ENCODE peak calls at places on chromosomes 13 and 19, in six cellular contexts. One of them, this sample, is unnamed.

GRCh38 chr19:50209131-50209530 is 5.7 kb downstream of the MYH14 start:
- DNase-seq in activated naive CD8-positive, alpha-beta T cell treated with anti-CD3 and anti-CD28 coated beads, Interleukin-2, amount 50 U/mL, for 24 hours: no peak
- DNase-seq in NCI-H345: no peak
- DNase-seq in astrocyte of the spinal cord: no peak
- DNase-seq in BE2C: no peak
- DNase-seq in fibroblast of gingiva: no peak
- DNase-seq in this sample: no peak

GRCh38 chr13:94351292-94352000 is 128.0 kb downstream of the DCT start:
- DNase-seq in activated naive CD8-positive, alpha-beta T cell treated with anti-CD3 and anti-CD28 coated beads, Interleukin-2, amount 50 U/mL, for 24 hours: no peak
- DNase-seq in NCI-H345: no peak
- DNase-seq in astrocyte of the spinal cord: peak; percentile 81
- DNase-seq in BE2C: no peak
- DNase-seq in fibroblast of gingiva: peak; percentile 52
- DNase-seq in this sample: peak; percentile 69

GRCh38 chr19:53131732-53132131 is 978 bp downstream of the ZNF415 start:
- DNase-seq in activated naive CD8-positive, alpha-beta T cell treated with anti-CD3 and anti-CD28 coated beads, Interleukin-2, amount 50 U/mL, for 24 hours: no peak
- DNase-seq in NCI-H345: no peak
- DNase-seq in astrocyte of the spinal cord: no peak
- DNase-seq in BE2C: no peak
- DNase-seq in fibroblast of gingiva: no peak
- DNase-seq in this sample: no peak

GRCh38 chr19:44608391-44608821 is 5.0 kb upstream of the IGSF23 start:
- DNase-seq in activated naive CD8-positive, alpha-beta T cell treated with anti-CD3 and anti-CD28 coated beads, Interleukin-2, amount 50 U/mL, for 24 hours: no peak
- DNase-seq in NCI-H345: peak; percentile 1
- DNase-seq in astrocyte of the spinal cord: peak; percentile 23
- DNase-seq in BE2C: no peak
- DNase-seq in fibroblast of gingiva: no peak
- DNase-seq in this sample: no peak

GRCh38 chr13:114111577-114111976 is 20.8 kb downstream of the RASA3 start:
- DNase-seq in activated naive CD8-positive, alpha-beta T cell treated with anti-CD3 and anti-CD28 coated beads, Interleukin-2, amount 50 U/mL, for 24 hours: no peak
- DNase-seq in NCI-H345: no peak
- DNase-seq in astrocyte of the spinal cord: peak; percentile 42
- DNase-seq in BE2C: no peak
- DNase-seq in fibroblast of gingiva: peak; percentile 98
- DNase-seq in this sample: peak; percentile 17

GRCh38 chr19:17735410-17735809 is 15.9 kb upstream of the FCHO1 start:
- DNase-seq in activated naive CD8-positive, alpha-beta T cell treated with anti-CD3 and anti-CD28 coated beads, Interleukin-2, amount 50 U/mL, for 24 hours: no peak
- DNase-seq in NCI-H345: no peak
- DNase-seq in astrocyte of the spinal cord: no peak
- DNase-seq in BE2C: no peak
- DNase-seq in fibroblast of gingiva: no peak
- DNase-seq in this sample: no peak

GRCh38 chr19:42079276-42079669 is 3.3 kb downstream of the ZNF574 start:
- DNase-seq in activated naive CD8-positive, alpha-beta T cell treated with anti-CD3 and anti-CD28 coated beads, Interleukin-2, amount 50 U/mL, for 24 hours: no peak
- DNase-seq in NCI-H345: no peak
- DNase-seq in astrocyte of the spinal cord: no peak
- DNase-seq in BE2C: no peak
- DNase-seq in fibroblast of gingiva: no peak
- DNase-seq in this sample: no peak

GRCh38 chr19:19599190-19599535 is 19.3 kb downstream of the PBX4 start:
- DNase-seq in activated naive CD8-positive, alpha-beta T cell treated with anti-CD3 and anti-CD28 coated beads, Interleukin-2, amount 50 U/mL, for 24 hours: peak; percentile 34
- DNase-seq in NCI-H345: no peak
- DNase-seq in astrocyte of the spinal cord: no peak
- DNase-seq in BE2C: no peak
- DNase-seq in fibroblast of gingiva: no peak
- DNase-seq in this sample: no peak

GRCh38 chr19:31586282-31586681 is 237.0 kb upstream of the TSHZ3 start:
- DNase-seq in activated naive CD8-positive, alpha-beta T cell treated with anti-CD3 and anti-CD28 coated beads, Interleukin-2, amount 50 U/mL, for 24 hours: no peak
- DNase-seq in NCI-H345: no peak
- DNase-seq in astrocyte of the spinal cord: peak; percentile 2
- DNase-seq in BE2C: no peak
- DNase-seq in fibroblast of gingiva: no peak
- DNase-seq in this sample: no peak

GRCh38 chr19:38229585-38230073 is 5.6 kb upstream of the DPF1 start:
- DNase-seq in activated naive CD8-positive, alpha-beta T cell treated with anti-CD3 and anti-CD28 coated beads, Interleukin-2, amount 50 U/mL, for 24 hours: peak; percentile 69
- DNase-seq in NCI-H345: peak; percentile 97
- DNase-seq in astrocyte of the spinal cord: peak; percentile 86
- DNase-seq in BE2C: peak; percentile 94
- DNase-seq in fibroblast of gingiva: peak; percentile 83
- DNase-seq in this sample: peak; percentile 94

GRCh38 chr19:2623743-2624142 is 78.8 kb downstream of the GNG7 start:
- DNase-seq in activated naive CD8-positive, alpha-beta T cell treated with anti-CD3 and anti-CD28 coated beads, Interleukin-2, amount 50 U/mL, for 24 hours: no peak
- DNase-seq in NCI-H345: no peak
- DNase-seq in astrocyte of the spinal cord: no peak
- DNase-seq in BE2C: no peak
- DNase-seq in fibroblast of gingiva: no peak
- DNase-seq in this sample: no peak

GRCh38 chr13:23674795-23675640 is 104.8 kb downstream of the TNFRSF19 start:
- DNase-seq in activated naive CD8-positive, alpha-beta T cell treated with anti-CD3 and anti-CD28 coated beads, Interleukin-2, amount 50 U/mL, for 24 hours: no peak
- DNase-seq in NCI-H345: no peak
- DNase-seq in astrocyte of the spinal cord: peak; percentile 89
- DNase-seq in BE2C: no peak
- DNase-seq in fibroblast of gingiva: peak; percentile 88
- DNase-seq in this sample: no peak

GRCh38 chr19:50425581-50425980 is 6.8 kb downstream of the SPIB start:
- DNase-seq in activated naive CD8-positive, alpha-beta T cell treated with anti-CD3 and anti-CD28 coated beads, Interleukin-2, amount 50 U/mL, for 24 hours: no peak
- DNase-seq in NCI-H345: no peak
- DNase-seq in astrocyte of the spinal cord: no peak
- DNase-seq in BE2C: no peak
- DNase-seq in fibroblast of gingiva: no peak
- DNase-seq in this sample: no peak

GRCh38 chr13:97502691-97503090 is 68.7 kb downstream of the RAP2A start:
- DNase-seq in activated naive CD8-positive, alpha-beta T cell treated with anti-CD3 and anti-CD28 coated beads, Interleukin-2, amount 50 U/mL, for 24 hours: no peak
- DNase-seq in NCI-H345: no peak
- DNase-seq in astrocyte of the spinal cord: no peak
- DNase-seq in BE2C: no peak
- DNase-seq in fibroblast of gingiva: no peak
- DNase-seq in this sample: no peak

GRCh38 chr13:99812611-99813010 is 159.0 kb downstream of the ZIC5 start:
- DNase-seq in activated naive CD8-positive, alpha-beta T cell treated with anti-CD3 and anti-CD28 coated beads, Interleukin-2, amount 50 U/mL, for 24 hours: no peak
- DNase-seq in NCI-H345: no peak
- DNase-seq in astrocyte of the spinal cord: peak; percentile 26
- DNase-seq in BE2C: no peak
- DNase-seq in fibroblast of gingiva: peak; percentile 4
- DNase-seq in this sample: no peak

GRCh38 chr19:40576181-40576584 is 490 bp upstream of the SHKBP1 start:
- DNase-seq in activated naive CD8-positive, alpha-beta T cell treated with anti-CD3 and anti-CD28 coated beads, Interleukin-2, amount 50 U/mL, for 24 hours: peak; percentile 41
- DNase-seq in NCI-H345: peak; percentile 76
- DNase-seq in astrocyte of the spinal cord: no peak
- DNase-seq in BE2C: no peak
- DNase-seq in fibroblast of gingiva: no peak
- DNase-seq in this sample: no peak

GRCh38 chr13:40116008-40116407 is 460.5 kb downstream of the COG6 start:
- DNase-seq in activated naive CD8-positive, alpha-beta T cell treated with anti-CD3 and anti-CD28 coated beads, Interleukin-2, amount 50 U/mL, for 24 hours: peak; percentile 29
- DNase-seq in NCI-H345: no peak
- DNase-seq in astrocyte of the spinal cord: peak; percentile 83
- DNase-seq in BE2C: no peak
- DNase-seq in fibroblast of gingiva: peak; percentile 68
- DNase-seq in this sample: no peak

GRCh38 chr13:111976474-111977183 is 90.3 kb upstream of the SOX1 start:
- DNase-seq in activated naive CD8-positive, alpha-beta T cell treated with anti-CD3 and anti-CD28 coated beads, Interleukin-2, amount 50 U/mL, for 24 hours: no peak
- DNase-seq in NCI-H345: peak; percentile 54
- DNase-seq in astrocyte of the spinal cord: no peak
- DNase-seq in BE2C: peak; percentile 38
- DNase-seq in fibroblast of gingiva: no peak
- DNase-seq in this sample: no peak